ENCODE peak calls at places on chromosomes 11 and 22, in ten cellular contexts. Z, Y, K, T, B, H, J, X, E and C are unnamed samples.

GRCh38 chr22:43150731-43151206 is 590 bp upstream of the TSPO start:
- DNase-seq in J (no peak), Y (no peak), B (no peak), Z (no peak), X (no peak), K (no peak), E (no peak), H (no peak), T (no peak), C (no peak)

GRCh38 chr22:36562261-36562835 is 33.4 kb upstream of the EIF3D start:
- DNase-seq in J (peak), E (no peak), Y (no peak), K (no peak), X (no peak), T (no peak), Z (no peak), B (peak), H (no peak), C (no peak)

GRCh38 chr11:72641900-72642814 is 32.1 kb downstream of the PDE2A start:
- DNase-seq in B (no peak), J (no peak), H (no peak), T (peak), E (no peak), X (peak), Y (no peak), K (peak), Z (no peak), C (peak)

GRCh38 chr22:50262460-50262911 is 1.0 kb upstream of the MAPK12 start:
- DNase-seq in T (no peak), J (no peak), H (no peak), K (no peak), E (no peak), X (no peak), B (no peak), Z (no peak), Y (no peak), C (no peak)

GRCh38 chr11:120929090-120929489 is 94.8 kb upstream of the TBCEL start:
- DNase-seq in E (no peak), H (no peak), T (no peak), J (no peak), K (no peak), X (no peak), Z (no peak), B (no peak), Y (no peak), C (no peak)

GRCh38 chr11:118660646-118661424 is 18.6 kb downstream of the TREH start:
- DNase-seq in H (no peak), X (no peak), Z (no peak), E (no peak), J (no peak), Y (no peak), T (no peak), B (no peak), K (no peak), C (no peak)

GRCh38 chr22:36101756-36102155 is 58.8 kb downstream of the APOL3 start:
- DNase-seq in Z (no peak), K (no peak), H (no peak), E (no peak), Y (no peak), X (no peak), J (no peak), T (no peak), B (no peak), C (no peak)

GRCh38 chr22:32518351-32518750 is 43.7 kb downstream of the FBXO7 start:
- DNase-seq in J (no peak), E (no peak), B (no peak), Y (no peak), Z (no peak), T (no peak), K (no peak), H (no peak), X (no peak), C (no peak)

GRCh38 chr11:118202599-118203422 is 22.0 kb downstream of the JAML start:
- DNase-seq in K (no peak), Z (peak), Y (no peak), E (no peak), T (peak), J (no peak), X (no peak), H (no peak), B (no peak), C (no peak)

GRCh38 chr22:27682438-27682837 is 119.1 kb downstream of the MN1 start:
- DNase-seq in H (no peak), X (no peak), E (no peak), B (no peak), Y (no peak), K (no peak), Z (no peak), T (no peak), J (no peak), C (no peak)
- TF ChIP-seq CTCF in H (peak), X (peak), E (no peak), B (peak), Y (no peak), K (no peak), Z (no peak), T (no peak), J (no peak), C (no peak)

GRCh38 chr22:30503551-30503950 is 1.9 kb downstream of the SEC14L4 start:
- DNase-seq in E (no peak), Z (no peak), J (no peak), T (no peak), H (no peak), B (no peak), K (no peak), X (no peak), Y (no peak), C (no peak)

GRCh38 chr22:30511109-30511508 is 5.6 kb upstream of the SEC14L4 start:
- DNase-seq in T (no peak), K (no peak), X (no peak), Z (no peak), E (no peak), B (no peak), H (no peak), J (no peak), Y (no peak), C (no peak)

GRCh38 chr22:30506507-30506968 is 1.0 kb upstream of the SEC14L4 start:
- DNase-seq in B (no peak), H (no peak), T (peak), E (no peak), J (no peak), X (no peak), Y (no peak), K (no peak), Z (no peak), C (peak)

GRCh38 chr22:30511903-30512302 is 6.4 kb upstream of the SEC14L4 start:
- DNase-seq in T (no peak), E (no peak), K (no peak), B (no peak), Z (no peak), X (no peak), H (no peak), Y (no peak), J (no peak), C (peak)

DNA sequence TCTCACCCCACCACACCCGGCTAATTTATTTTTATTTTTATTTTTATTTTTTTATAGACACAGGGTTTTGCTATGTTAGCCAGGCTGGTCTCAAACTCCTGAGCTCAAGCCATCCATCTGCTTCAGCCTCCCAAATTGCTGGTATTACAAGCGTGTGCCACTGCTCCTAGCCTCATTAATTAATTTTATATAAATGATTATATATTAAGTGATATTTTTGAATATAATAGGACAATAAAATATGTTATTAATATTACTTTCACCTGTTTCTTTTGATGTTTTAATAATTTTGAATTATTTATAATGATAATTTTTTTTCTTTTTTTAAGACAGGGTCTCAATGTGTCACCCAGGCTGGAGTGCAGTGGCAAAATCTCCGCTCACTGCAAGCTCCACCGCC is 2.2 kb upstream of the SEC14L4 start:
- DNase-seq in T (no peak), J (no peak), Z (no peak), B (no peak), E (no peak), X (no peak), K (no peak), Y (no peak), H (no peak), C (no peak)
- TF ChIP-seq CTCF in T (no peak), J (no peak), Z (no peak), B (no peak), E (no peak), X (no peak), K (no peak), Y (no peak), H (no peak), C (no peak)

GRCh38 chr11:16604784-16605439 is 133.5 kb upstream of the C11orf58 start:
- DNase-seq in Y (no peak), X (no peak), H (no peak), B (peak), T (peak), J (no peak), E (no peak), K (peak), Z (no peak), C (peak)

GRCh38 chr11:16603890-16604783 is 134.3 kb upstream of the C11orf58 start:
- DNase-seq in J (no peak), X (no peak), Y (no peak), T (peak), K (peak), H (no peak), E (no peak), B (peak), Z (no peak), C (peak)

GRCh38 chr11:16605440-16605970 is 132.9 kb upstream of the C11orf58 start:
- DNase-seq in T (peak), B (peak), Y (no peak), Z (no peak), J (no peak), K (peak), H (no peak), X (no peak), E (no peak), C (peak)

GRCh38 chr11:16605971-16606783 is 132.3 kb upstream of the C11orf58 start:
- DNase-seq in T (peak), X (peak), E (no peak), H (peak), Y (peak), K (peak), B (peak), J (peak), Z (peak), C (peak)

GRCh38 chr11:16603245-16603644 is 135.2 kb upstream of the C11orf58 start:
- DNase-seq in Y (no peak), Z (no peak), B (no peak), J (no peak), T (peak), X (no peak), H (no peak), E (no peak), K (no peak), C (peak)
- TF ChIP-seq CTCF in Y (no peak), Z (no peak), B (no peak), J (no peak), T (no peak), X (no peak), H (no peak), E (no peak), K (no peak), C (no peak)

DNA sequence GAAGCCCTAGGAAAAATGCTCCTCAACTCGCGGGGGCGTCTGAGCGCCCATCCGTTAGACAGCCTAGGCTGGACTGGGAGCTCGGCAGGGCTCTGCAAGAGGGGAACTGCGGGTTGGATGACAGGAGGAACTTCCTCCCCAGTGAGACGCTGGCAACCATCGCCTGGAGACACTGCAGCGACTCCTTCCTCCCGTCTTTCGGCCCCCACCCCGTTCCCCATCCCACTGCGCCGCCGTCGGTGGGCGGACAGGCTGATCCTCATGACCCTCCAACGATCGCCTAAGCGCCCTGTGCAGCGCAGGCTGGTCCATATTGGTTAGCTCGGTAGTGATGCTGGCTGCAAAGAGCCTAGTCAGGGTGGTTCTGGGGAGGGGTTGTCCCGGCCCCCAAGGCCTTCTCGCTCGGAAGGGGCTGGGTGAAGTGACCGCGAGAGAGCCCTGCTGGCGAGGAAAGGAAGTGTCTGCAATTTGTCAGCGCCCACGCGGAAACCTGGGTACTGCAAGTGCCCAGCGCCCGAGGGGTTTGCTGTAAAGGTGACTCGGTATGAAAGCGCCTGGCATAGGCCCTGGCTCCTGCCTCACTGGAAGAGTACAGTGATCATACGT is 638 bp downstream of the NRGN start:
- DNase-seq in Z (peak), Y (no peak), H (no peak), K (no peak), B (no peak), T (peak), E (no peak), X (no peak), J (no peak), C (no peak)
- TF ChIP-seq CTCF in Z (peak), Y (peak), H (peak), K (no peak), B (peak), T (no peak), E (peak), X (peak), J (no peak), C (peak)

DNA sequence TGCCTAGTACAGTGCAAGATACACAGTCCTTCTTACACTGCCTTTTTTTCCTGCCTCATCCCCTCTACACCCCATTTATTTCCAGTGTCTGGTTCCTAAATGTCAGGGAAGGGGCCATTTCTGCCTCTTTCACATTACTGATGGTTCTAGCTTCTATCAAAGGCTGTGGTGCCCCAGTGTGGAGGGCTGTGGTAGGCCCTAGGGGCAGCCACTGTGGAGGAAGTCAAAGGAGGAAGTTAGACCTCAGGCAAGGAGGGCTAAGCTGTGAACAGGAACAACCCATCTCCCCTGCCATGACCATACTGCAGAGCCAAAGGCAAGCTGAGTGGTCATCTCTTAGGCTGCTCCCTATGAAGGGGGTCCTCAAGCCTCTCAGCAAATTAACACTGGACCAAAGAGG is 81.9 kb upstream of the CRTAM start:
- DNase-seq in T (no peak), X (no peak), Y (no peak), J (peak), E (no peak), B (no peak), H (no peak), Z (peak), K (no peak), C (no peak)
- TF ChIP-seq CTCF in T (no peak), X (no peak), Y (peak), J (no peak), E (no peak), B (peak), H (no peak), Z (peak), K (no peak), C (no peak)

GRCh38 chr22:19641254-19641982 is 72.9 kb upstream of the SEPTIN5 start:
- DNase-seq in J (no peak), B (no peak), E (no peak), Y (no peak), Z (no peak), X (peak), K (no peak), T (peak), H (no peak), C (peak)
- TF ChIP-seq CTCF in J (no peak), B (peak), E (no peak), Y (no peak), Z (no peak), X (peak), K (no peak), T (peak), H (peak), C (no peak)

DNA sequence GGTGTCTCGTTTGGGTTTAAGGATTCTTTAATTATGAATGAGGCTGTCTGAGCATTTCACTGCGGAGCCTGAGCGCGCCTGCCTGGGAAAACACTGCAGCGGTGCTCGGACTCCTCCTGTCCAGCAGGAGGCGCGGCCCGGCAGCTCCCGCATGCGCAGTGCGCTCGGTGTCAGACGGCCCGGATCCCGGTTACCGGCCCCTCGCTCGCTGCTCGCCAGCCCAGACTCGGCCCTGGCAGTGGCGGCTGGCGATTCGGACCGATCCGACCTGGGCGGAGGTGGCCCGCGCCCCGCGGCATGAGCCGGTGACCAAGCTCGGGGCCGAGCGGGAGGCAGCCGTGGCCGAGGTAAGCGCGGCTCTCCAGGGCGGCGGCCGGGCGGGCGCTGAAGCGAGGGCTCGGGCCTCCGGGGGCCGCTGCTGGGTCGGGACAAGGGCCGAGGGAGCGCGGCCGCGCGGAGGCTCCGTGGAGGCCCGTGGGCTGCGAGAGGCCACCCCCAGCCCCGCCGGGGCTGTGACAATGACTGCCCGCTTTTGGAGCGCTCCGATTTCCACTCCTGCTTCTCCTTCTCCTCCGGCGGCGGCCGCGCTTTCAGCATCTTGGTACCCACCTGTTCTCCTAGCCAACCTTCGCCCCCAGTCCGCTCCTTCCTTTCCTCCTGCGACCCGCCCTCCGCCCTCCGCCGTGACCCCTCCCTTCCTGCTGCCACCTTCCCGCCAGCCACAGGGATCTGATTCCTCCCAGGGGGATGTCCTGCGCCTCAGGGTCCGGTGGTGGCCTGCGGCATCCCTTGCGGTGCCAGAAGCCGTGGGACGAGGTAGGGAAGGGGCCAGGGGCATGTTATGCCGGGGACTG is at the start of gene EXT2:
- DNase-seq in H (peak), Y (peak), B (peak), Z (peak), T (peak), J (peak), E (peak), K (peak), X (peak), C (peak)
- TF ChIP-seq CTCF in H (peak), Y (peak), B (peak), Z (peak), T (peak), J (no peak), E (peak), K (peak), X (peak), C (peak)

GRCh38 chr11:115910379-115910778 is 406.2 kb upstream of the CADM1 start:
- DNase-seq in X (no peak), E (no peak), B (no peak), H (no peak), T (no peak), K (no peak), J (no peak), Y (no peak), Z (no peak), C (no peak)

GRCh38 chr11:115911656-115912055 is 407.4 kb upstream of the CADM1 start:
- DNase-seq in Z (no peak), K (no peak), Y (no peak), B (no peak), H (no peak), J (no peak), E (no peak), X (no peak), T (no peak), C (no peak)

GRCh38 chr11:115916596-115916995 is 412.4 kb upstream of the CADM1 start:
- DNase-seq in X (no peak), B (no peak), Y (no peak), E (no peak), K (no peak), Z (no peak), J (no peak), H (no peak), T (no peak), C (no peak)

GRCh38 chr11:115912484-115912945 is 408.3 kb upstream of the CADM1 start:
- DNase-seq in J (no peak), X (no peak), E (no peak), K (no peak), T (no peak), H (no peak), Y (peak), Z (no peak), B (no peak), C (no peak)
- TF ChIP-seq CTCF in J (no peak), X (peak), E (no peak), K (no peak), T (no peak), H (peak), Y (peak), Z (no peak), B (peak), C (no peak)

GRCh38 chr11:9095421-9095820 is 4.0 kb upstream of the SCUBE2 start:
- DNase-seq in Z (no peak), X (no peak), E (no peak), B (no peak), K (no peak), T (no peak), Y (no peak), H (no peak), J (no peak), C (no peak)

GRCh38 chr11:9092085-9092484 is 686 bp upstream of the SCUBE2 start:
- DNase-seq in J (no peak), Y (no peak), H (no peak), K (no peak), Z (no peak), E (no peak), B (no peak), X (no peak), T (no peak), C (no peak)

GRCh38 chr11:9091044-9091936 is at the start of gene SCUBE2:
- DNase-seq in B (no peak), X (no peak), H (no peak), E (no peak), Y (no peak), J (no peak), T (no peak), K (no peak), Z (no peak), C (no peak)

GRCh38 chr11:9094420-9094819 is 3.0 kb upstream of the SCUBE2 start:
- DNase-seq in K (no peak), X (no peak), H (no peak), B (no peak), E (no peak), T (no peak), J (no peak), Y (no peak), Z (no peak), C (no peak)

GRCh38 chr11:9092846-9093778 is 1.7 kb upstream of the SCUBE2 start:
- DNase-seq in Z (no peak), T (peak), E (no peak), J (no peak), H (no peak), K (no peak), X (no peak), B (no peak), Y (no peak), C (no peak)
- TF ChIP-seq CTCF in Z (no peak), T (no peak), E (peak), J (no peak), H (peak), K (no peak), X (peak), B (peak), Y (peak), C (no peak)